ENCODE peak calls at places on chromosomes 2 and 18, in six cellular contexts. O is nephron progenitor cell, Z is amygdala, K is non-pigmented ciliary epithelial cell, R is Ammon's horn, E is amniotic epithelial cell. V is an unnamed sample.

GRCh38 chr18:41226186-41226585 is 728.8 kb upstream of the PIK3C3 start:
- DNase-seq in E (no peak), O (no peak), Z (no peak), R (no peak), K (peak), V (no peak)

GRCh38 chr2:172214252-172214651 is 111.6 kb upstream of the DLX2 start:
- DNase-seq in R (no peak), K (no peak), E (no peak), Z (no peak), O (no peak), V (no peak)

GRCh38 chr2:96109931-96110511 is 6.3 kb downstream of the ADRA2B start:
- DNase-seq in E (no peak), R (no peak), O (no peak), K (no peak), Z (no peak), V (no peak)

GRCh38 chr2:101827246-101827645 is 129.7 kb downstream of the MAP4K4 start:
- DNase-seq in E (peak), K (peak), O (no peak), R (no peak), Z (no peak), V (no peak)

GRCh38 chr2:214533511-214533910 is 122.7 kb downstream of the VWC2L start:
- DNase-seq in Z (no peak), O (no peak), E (no peak), K (no peak), R (no peak), V (no peak)

GRCh38 chr2:205273148-205273547 is 409.2 kb upstream of the NRP2 start:
- DNase-seq in Z (no peak), R (no peak), O (no peak), E (no peak), K (no peak), V (no peak)

GRCh38 chr2:241309684-241310117 is 5.8 kb downstream of the HDLBP start:
- DNase-seq in R (no peak), K (no peak), E (peak), O (no peak), Z (no peak), V (no peak)

GRCh38 chr18:14025306-14025940 is 106.8 kb downstream of the ZNF519 start:
- DNase-seq in E (no peak), K (no peak), Z (no peak), O (no peak), R (no peak), V (no peak)

GRCh38 chr2:189171956-189172609 is 7.5 kb downstream of the COL5A2 start:
- DNase-seq in R (no peak), K (no peak), O (no peak), E (no peak), Z (no peak), V (no peak)